ENCODE peak calls at places on chromosomes 13 and 19, in nine cellular contexts. K is lung; N is WTC11; O is cardiac muscle cell; L is CD8-positive, alpha-beta T cell; S is H9; W is fibroblast of lung; F is keratinocyte; C is transverse colon. D is an unnamed sample.

GRCh38 chr19:54190942-54191670 is at the start of gene TSEN34:
- DNase-seq in F (no peak), N (peak), W (no peak), S (peak), K (peak), C (peak), O (peak), L (peak), D (peak)

GRCh38 chr13:28657784-28658538 is 969 bp upstream of the POMP start:
- DNase-seq in K (no peak), S (no peak), F (no peak), N (no peak), C (no peak), O (peak), W (peak), L (no peak), D (no peak)

GRCh38 chr13:24233351-24233901 is 72.9 kb downstream of the SPATA13 start:
- DNase-seq in K (no peak), W (peak), N (peak), F (no peak), L (no peak), O (peak), S (no peak), C (no peak), D (peak)

GRCh38 chr13:82356667-82357066 is 1525.6 kb downstream of the SLITRK1 start:
- DNase-seq in C (no peak), F (no peak), W (no peak), O (peak), K (no peak), L (no peak), N (no peak), S (no peak), D (no peak)

GRCh38 chr19:33268162-33268991 is 34.0 kb downstream of the CEBPA start:
- DNase-seq in L (no peak), K (no peak), C (no peak), F (no peak), N (no peak), O (no peak), W (no peak), S (no peak), D (no peak)

GRCh38 chr19:18292460-18292809 is 11.0 kb upstream of the JUND start:
- DNase-seq in K (no peak), W (no peak), S (peak), F (no peak), O (no peak), L (no peak), N (peak), C (no peak), D (no peak)

GRCh38 chr19:32896516-32897214 is 27.1 kb upstream of the SLC7A9 start:
- DNase-seq in N (no peak), F (no peak), C (no peak), O (peak), S (no peak), K (no peak), L (no peak), W (peak), D (peak)

GRCh38 chr13:108787709-108788394 is 158.4 kb downstream of the MYO16 start:
- DNase-seq in L (no peak), W (no peak), O (no peak), S (no peak), F (no peak), C (no peak), N (no peak), K (no peak), D (no peak)

GRCh38 chr19:1143828-1144399 is 30.2 kb downstream of the SBNO2 start:
- DNase-seq in N (peak), L (no peak), C (no peak), O (no peak), S (no peak), F (no peak), K (no peak), W (no peak), D (no peak)

GRCh38 chr19:39746836-39747529 is 9.2 kb upstream of the CLC start:
- DNase-seq in L (no peak), O (no peak), K (no peak), S (no peak), N (no peak), W (no peak), C (no peak), F (no peak), D (no peak)

GRCh38 chr19:19610376-19611240 is 7.9 kb downstream of the PBX4 start:
- DNase-seq in F (no peak), W (no peak), O (no peak), S (no peak), N (no peak), K (no peak), C (no peak), L (no peak), D (no peak)

GRCh38 chr19:53904909-53905308 is 4.2 kb upstream of the CACNG7 start:
- DNase-seq in L (no peak), O (no peak), W (no peak), N (no peak), F (no peak), C (no peak), K (no peak), S (no peak), D (no peak)

GRCh38 chr13:24074687-24075086 is 85.8 kb upstream of the SPATA13 start:
- DNase-seq in N (no peak), O (no peak), S (no peak), L (no peak), F (no peak), W (no peak), C (no peak), K (no peak), D (no peak)

GRCh38 chr13:28492527-28493367 is 2.2 kb downstream of the FLT1 start:
- DNase-seq in W (no peak), K (no peak), N (no peak), O (no peak), C (no peak), S (no peak), L (no peak), F (no peak), D (peak)

GRCh38 chr13:110597041-110597689 is 18.2 kb upstream of the NAXD start:
- DNase-seq in C (no peak), F (no peak), W (no peak), K (no peak), N (no peak), L (no peak), S (no peak), O (no peak), D (no peak)

GRCh38 chr13:110589991-110590390 is 25.4 kb upstream of the NAXD start:
- DNase-seq in S (no peak), W (no peak), O (no peak), C (no peak), L (no peak), K (no peak), F (no peak), N (no peak), D (no peak)

GRCh38 chr13:110592670-110593069 is 22.7 kb upstream of the NAXD start:
- DNase-seq in W (peak), C (no peak), L (no peak), S (no peak), O (no peak), N (no peak), K (no peak), F (no peak), D (no peak)

GRCh38 chr13:110590577-110590976 is 24.8 kb upstream of the NAXD start:
- DNase-seq in O (no peak), L (no peak), K (peak), F (peak), W (no peak), C (no peak), N (no peak), S (no peak), D (no peak)

DNA sequence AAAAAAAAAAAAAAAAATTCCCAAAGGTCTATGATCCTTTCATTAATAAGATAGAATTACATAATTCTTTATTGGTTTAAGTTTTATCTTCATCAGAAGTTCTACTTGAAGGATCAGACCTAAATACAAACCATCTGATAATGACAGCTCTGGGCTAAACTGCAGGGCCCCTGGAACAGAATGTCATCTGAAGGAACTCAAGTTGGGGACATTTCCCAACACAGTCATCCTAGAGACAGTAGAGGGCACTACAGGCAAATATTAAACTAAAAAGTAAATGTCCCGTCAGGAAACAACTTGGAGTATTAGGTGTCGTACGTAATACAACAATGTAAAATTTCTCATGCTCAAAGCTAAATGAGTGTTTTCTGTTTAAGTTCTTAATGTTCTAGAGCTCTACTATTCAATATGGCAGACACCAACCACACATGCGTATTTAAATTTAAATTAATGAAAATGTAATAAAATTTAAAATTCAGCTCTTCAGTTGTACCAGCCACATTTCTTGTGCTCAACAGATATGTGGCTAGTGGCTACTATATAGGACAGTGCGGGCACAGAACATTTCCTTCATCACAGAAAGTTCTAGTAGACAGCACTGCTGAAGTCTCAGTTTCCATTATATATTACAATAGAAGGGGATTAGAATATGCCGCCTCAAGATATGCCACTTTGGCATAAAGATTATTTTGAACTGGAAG is 21.8 kb upstream of the NAXD start:
- DNase-seq in K (no peak), N (no peak), S (no peak), O (peak), W (peak), C (no peak), F (no peak), L (no peak), D (no peak)
- TF ChIP-seq CTCF in K (peak), N (no peak), S (peak), O (peak), W (peak), C (peak), F (peak), L (no peak), D (peak)

GRCh38 chr13:30165071-30165470 is 142.3 kb downstream of the KATNAL1 start:
- DNase-seq in O (no peak), N (no peak), C (no peak), K (no peak), W (no peak), L (no peak), S (no peak), F (no peak), D (no peak)

GRCh38 chr13:30170569-30170968 is 136.8 kb downstream of the KATNAL1 start:
- DNase-seq in K (no peak), L (no peak), C (no peak), F (no peak), W (no peak), S (no peak), N (no peak), O (no peak), D (no peak)

GRCh38 chr13:30164141-30164540 is 143.2 kb downstream of the KATNAL1 start:
- DNase-seq in F (no peak), O (no peak), N (no peak), S (no peak), C (no peak), W (no peak), L (no peak), K (no peak), D (no peak)

GRCh38 chr13:30169442-30169841 is 137.9 kb downstream of the KATNAL1 start:
- DNase-seq in K (no peak), W (no peak), L (no peak), O (no peak), F (no peak), S (no peak), C (no peak), N (no peak), D (no peak)

DNA sequence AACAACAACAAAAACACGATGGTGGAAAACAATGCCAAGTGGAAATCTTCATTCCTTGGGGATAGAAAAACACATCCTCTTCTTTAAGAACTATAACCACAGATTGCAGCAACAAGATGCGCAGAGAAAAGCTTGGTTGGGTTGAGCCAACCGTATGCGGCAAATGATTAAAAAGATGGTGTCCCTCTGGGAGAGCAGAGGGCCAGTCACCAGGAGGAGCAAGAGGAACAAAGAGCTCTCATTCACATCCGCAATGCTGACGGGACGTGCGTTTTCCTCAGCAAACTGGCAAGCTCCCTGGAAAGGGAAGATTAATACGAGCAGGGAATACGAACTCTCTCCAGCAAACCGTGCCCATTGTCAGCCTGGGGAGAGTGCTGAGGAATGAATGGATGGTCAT is 141.6 kb downstream of the KATNAL1 start:
- DNase-seq in N (no peak), W (peak), C (no peak), K (no peak), L (no peak), S (no peak), O (peak), F (no peak), D (no peak)
- TF ChIP-seq CTCF in N (no peak), W (no peak), C (no peak), K (no peak), L (no peak), S (no peak), O (peak), F (no peak), D (no peak)

GRCh38 chr13:70723732-70724131 is 615.5 kb upstream of the KLHL1 start:
- DNase-seq in N (no peak), W (peak), L (no peak), K (no peak), C (no peak), F (no peak), O (no peak), S (no peak), D (no peak)
- TF ChIP-seq CTCF in N (no peak), W (no peak), L (no peak), K (no peak), C (no peak), F (no peak), O (no peak), S (peak), D (no peak)

DNA sequence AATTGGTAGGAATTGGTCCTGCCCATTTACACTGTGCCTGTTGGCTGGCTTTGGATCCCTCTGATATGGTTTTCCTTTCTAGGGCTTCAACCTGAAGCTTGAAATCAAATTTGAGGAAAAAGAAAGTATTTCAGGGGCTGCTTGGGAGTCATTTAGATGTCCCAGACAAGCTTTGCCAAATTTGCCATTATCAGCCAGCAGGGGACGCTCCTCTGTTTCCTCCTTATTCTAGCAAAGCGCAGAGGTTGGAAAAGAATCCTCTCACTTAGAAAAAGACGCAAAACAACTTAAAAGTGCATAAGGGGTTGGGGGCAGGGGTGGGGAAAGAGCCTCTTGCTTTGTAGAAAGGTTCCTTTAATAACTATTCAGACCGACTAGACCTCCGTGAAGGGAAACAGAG is 1211.1 kb upstream of the PCDH20 start:
- DNase-seq in F (no peak), S (peak), O (no peak), N (peak), W (no peak), L (no peak), C (no peak), K (no peak), D (no peak)
- TF ChIP-seq CTCF in F (no peak), S (peak), O (peak), N (peak), W (no peak), L (no peak), C (no peak), K (no peak), D (no peak)

D was measured in BJ.